ENCODE peak calls at places on chromosomes 3 and 15, in six cellular contexts. One of them, this sample, is unnamed.

GRCh38 chr15:98755138-98755537 is 106.8 kb downstream of the IGF1R start:
- DNase-seq in nephron progenitor cell: no peak
- DNase-seq in uterus: no peak
- DNase-seq in NCI-H1436: no peak
- DNase-seq in Ammon's horn: no peak
- DNase-seq in HTR-8/SVneo: no peak
- DNase-seq in this sample: no peak

GRCh38 chr3:62057339-62058047 is 315.9 kb downstream of the FEZF2 start:
- DNase-seq in nephron progenitor cell: no peak
- DNase-seq in uterus: no peak
- DNase-seq in NCI-H1436: no peak
- DNase-seq in Ammon's horn: no peak
- DNase-seq in HTR-8/SVneo: no peak
- DNase-seq in this sample: no peak

GRCh38 chr15:100863406-100864198 is 16.0 kb upstream of the ALDH1A3 start:
- DNase-seq in nephron progenitor cell: no peak
- DNase-seq in uterus: peak; percentile 76
- DNase-seq in NCI-H1436: no peak
- DNase-seq in Ammon's horn: peak; percentile 87
- DNase-seq in HTR-8/SVneo: no peak
- DNase-seq in this sample: no peak

GRCh38 chr15:85073556-85074194 is 92.0 kb downstream of the PDE8A start:
- DNase-seq in nephron progenitor cell: no peak
- DNase-seq in uterus: no peak
- DNase-seq in NCI-H1436: no peak
- DNase-seq in Ammon's horn: no peak
- DNase-seq in HTR-8/SVneo: no peak
- DNase-seq in this sample: no peak

GRCh38 chr3:29072626-29073025 is 208.2 kb upstream of the RBMS3 start:
- DNase-seq in nephron progenitor cell: no peak
- DNase-seq in uterus: no peak
- DNase-seq in NCI-H1436: no peak
- DNase-seq in Ammon's horn: no peak
- DNase-seq in HTR-8/SVneo: no peak
- DNase-seq in this sample: no peak

GRCh38 chr15:69059170-69059943 is 44.9 kb downstream of the NOX5 start:
- DNase-seq in nephron progenitor cell: peak; percentile 94
- DNase-seq in uterus: peak; percentile 88
- DNase-seq in NCI-H1436: peak; percentile 91
- DNase-seq in Ammon's horn: peak; percentile 92
- DNase-seq in HTR-8/SVneo: peak; percentile 94
- DNase-seq in this sample: peak; percentile 91

GRCh38 chr3:133472242-133472641 is 72.4 kb downstream of the BFSP2 start:
- DNase-seq in nephron progenitor cell: peak; percentile 42
- DNase-seq in uterus: no peak
- DNase-seq in NCI-H1436: peak; percentile 88
- DNase-seq in Ammon's horn: no peak
- DNase-seq in HTR-8/SVneo: no peak
- DNase-seq in this sample: no peak

GRCh38 chr15:39721893-39722292 is 60.7 kb downstream of the FSIP1 start:
- DNase-seq in nephron progenitor cell: no peak
- DNase-seq in uterus: no peak
- DNase-seq in NCI-H1436: no peak
- DNase-seq in Ammon's horn: no peak
- DNase-seq in HTR-8/SVneo: no peak
- DNase-seq in this sample: no peak

This sample was measured in iPS DF 6.9.